ENCODE peak calls at places on chromosomes 16 and 17, in eight cellular contexts. F is upper lobe of left lung; V is psoas muscle; X is tibial artery; Y is CD8-positive, alpha-beta memory T cell; M is SK-N-MC; W is stomach; H is body of pancreas. A is an unnamed sample. For H3K36me3, the result is how much of the 10 kb centered on the place peaks cover.

GRCh38 chr17:20127660-20128413 is 118.7 kb downstream of the SPECC1 start:
- DNase-seq in F (no peak), V (no peak), X (no peak), Y (no peak), M (no peak), W (no peak), H (no peak), A (no peak)

GRCh38 chr17:73901661-73902415 is 257.6 kb upstream of the SDK2 start:
- DNase-seq in F (peak), V (peak), X (no peak), Y (no peak), M (no peak), W (peak), H (peak), A (peak)

GRCh38 chr17:18110636-18111145 is 2.1 kb downstream of the MYO15A start:
- DNase-seq in F (no peak), V (no peak), X (no peak), Y (no peak), M (no peak), W (no peak), H (no peak), A (no peak)

GRCh38 chr16:30004811-30005242 is 6.0 kb downstream of the DOC2A start:
- DNase-seq in F (peak), V (no peak), X (no peak), Y (no peak), M (no peak), W (peak), H (no peak), A (no peak)

GRCh38 chr17:3482851-3483250 is 7.1 kb downstream of the ASPA start:
- DNase-seq in F (no peak), V (no peak), X (no peak), Y (no peak), M (no peak), W (no peak), H (no peak), A (no peak)

GRCh38 chr16:4477966-4478365 is 1.8 kb downstream of the HMOX2 start:
- DNase-seq in F (peak), V (no peak), X (no peak), Y (no peak), M (no peak), W (no peak), H (no peak), A (no peak)

GRCh38 chr17:15106540-15106939 is 158.6 kb downstream of the PMP22 start:
- DNase-seq in F (no peak), V (no peak), X (no peak), Y (no peak), M (no peak), W (no peak), H (no peak), A (no peak)

GRCh38 chr17:39667262-39668140 is 752 bp upstream of the PNMT start:
- DNase-seq in F (no peak), V (no peak), X (peak), Y (no peak), M (no peak), W (peak), H (no peak), A (peak)

GRCh38 chr17:83196088-83196765 is 116.8 kb downstream of the METRNL start:
- DNase-seq in F (peak), V (peak), X (peak), Y (no peak), M (no peak), W (no peak), H (no peak), A (no peak)

GRCh38 chr17:72370819-72371218 is 250.0 kb downstream of the SOX9 start:
- DNase-seq in F (no peak), V (no peak), X (no peak), Y (no peak), M (no peak), W (no peak), H (no peak), A (no peak)

GRCh38 chr17:35726609-35727460 is 4.6 kb upstream of the RASL10B start:
- DNase-seq in F (no peak), V (peak), X (no peak), Y (no peak), M (peak), W (no peak), H (peak), A (peak)

GRCh38 chr16:75415169-75415908 is 18.0 kb downstream of the CFDP1 start:
- DNase-seq in F (no peak), V (no peak), X (no peak), Y (no peak), M (no peak), W (no peak), H (no peak), A (no peak)

GRCh38 chr17:75749545-75750389 is 15.2 kb downstream of the GALK1 start:
- DNase-seq in F (peak), V (peak), X (peak), Y (peak), M (no peak), W (peak), H (peak), A (peak)

GRCh38 chr17:7774037-7774659 is 56.6 kb downstream of the DNAH2 start:
- DNase-seq in F (peak), V (no peak), X (no peak), Y (no peak), M (no peak), W (peak), H (peak), A (no peak)

GRCh38 chr17:28341516-28341915 is 6.0 kb downstream of the TNFAIP1 start:
- DNase-seq in F (no peak), V (no peak), X (no peak), Y (no peak), M (no peak), W (no peak), H (no peak), A (no peak)
- H3K36me3 ChIP-seq in F (half or more), V (under half), X (under half), Y (under half), M (under half), W (half or more), H (under half), A (under half)

GRCh38 chr16:88735616-88736015 is 29.3 kb downstream of the CTU2 start:
- DNase-seq in F (no peak), V (no peak), X (no peak), Y (no peak), M (no peak), W (no peak), H (no peak), A (no peak)
- H3K36me3 ChIP-seq in F (half or more), V (under half), X (under half), Y (under half), M (under half), W (half or more), H (under half), A (under half)

DNA sequence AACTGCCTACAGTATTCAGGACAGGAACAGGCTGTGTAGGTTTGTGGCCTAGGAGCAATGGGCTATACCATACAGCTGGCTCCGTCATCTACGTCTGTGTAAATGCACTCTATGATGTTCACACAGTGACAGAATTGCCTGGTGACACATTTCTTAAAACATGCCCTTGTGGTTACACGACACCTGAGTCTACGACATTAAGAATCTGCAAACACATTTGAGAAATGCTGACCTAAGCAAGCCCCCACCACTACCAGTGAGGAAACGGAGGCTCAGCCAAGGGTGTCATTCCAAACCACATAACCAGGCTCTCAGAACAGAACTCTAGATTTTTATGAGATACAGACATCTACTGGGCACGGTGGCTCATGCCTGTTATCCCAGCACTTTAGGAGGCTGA is 23.5 kb downstream of the USP36 start:
- DNase-seq in F (no peak), V (no peak), X (no peak), Y (peak), M (no peak), W (no peak), H (peak), A (no peak)
- H3K36me3 ChIP-seq in F (half or more), V (under half), X (half or more), Y (half or more), M (half or more), W (half or more), H (half or more), A (under half)

DNA sequence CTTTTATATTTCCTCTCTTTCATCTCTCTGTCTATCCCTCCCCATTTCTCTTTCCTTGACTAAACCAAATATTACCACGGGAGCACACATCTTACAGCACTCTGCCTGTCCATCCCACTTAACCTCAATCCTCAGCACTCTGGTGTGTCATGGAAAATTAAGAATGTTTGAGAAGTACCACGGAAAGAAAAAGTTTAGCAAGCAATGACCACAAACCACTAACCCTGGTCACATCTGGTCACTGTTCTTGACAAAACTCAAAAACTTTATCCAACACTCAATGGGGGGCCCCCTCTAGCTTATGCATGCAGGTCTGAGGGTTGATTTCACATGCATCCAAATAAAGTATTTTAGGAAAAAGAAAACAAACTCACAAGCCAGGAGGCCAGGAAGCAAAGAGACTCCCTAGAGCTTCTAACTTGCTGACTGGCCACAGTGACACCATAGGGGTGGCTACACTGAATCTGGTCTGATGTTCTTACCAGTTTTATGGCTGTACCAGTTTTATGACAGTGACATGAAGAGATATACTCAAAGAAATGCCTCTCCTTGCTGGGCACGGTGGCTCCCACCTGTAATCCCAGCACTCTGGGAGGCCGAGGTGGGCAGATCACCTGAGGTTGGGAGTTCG is 229.2 kb downstream of the STX8 start:
- DNase-seq in F (no peak), V (no peak), X (no peak), Y (no peak), M (no peak), W (no peak), H (no peak), A (no peak)
- H3K36me3 ChIP-seq in F (under half), V (under half), X (under half), Y (under half), M (under half), W (under half), H (under half), A (under half)

DNA sequence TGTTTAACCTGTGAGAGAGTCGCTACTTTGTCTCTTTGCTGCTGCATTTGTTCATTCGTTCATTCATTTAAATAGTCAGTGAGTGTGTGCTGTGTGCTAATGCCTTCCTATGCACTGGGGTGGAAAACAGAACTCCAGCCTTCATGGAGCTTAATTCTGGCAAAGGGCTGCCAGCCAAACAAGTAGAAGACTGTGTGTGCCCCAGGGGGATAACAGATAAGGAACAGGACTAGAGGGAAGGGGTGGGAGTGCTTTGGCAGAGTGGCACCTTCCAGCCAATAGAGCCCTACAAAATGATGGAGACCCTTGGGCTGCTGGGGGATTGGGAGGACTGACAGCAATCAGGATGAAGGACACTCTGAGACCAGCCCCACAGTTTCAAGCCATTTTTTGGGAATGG is 222.5 kb downstream of the MSI2 start:
- DNase-seq in F (no peak), V (no peak), X (no peak), Y (no peak), M (no peak), W (no peak), H (no peak), A (no peak)
- H3K36me3 ChIP-seq in F (under half), V (under half), X (under half), Y (under half), M (under half), W (under half), H (under half), A (under half)

GRCh38 chr17:45246861-45247428 is 14.9 kb downstream of the SPATA32 start:
- DNase-seq in F (no peak), V (no peak), X (no peak), Y (no peak), M (no peak), W (no peak), H (no peak), A (no peak)
- H3K36me3 ChIP-seq in F (under half), V (under half), X (under half), Y (under half), M (under half), W (under half), H (under half), A (under half)

GRCh38 chr17:37101306-37101705 is 152.6 kb downstream of the AATF start:
- DNase-seq in F (no peak), V (no peak), X (no peak), Y (no peak), M (no peak), W (no peak), H (no peak), A (no peak)
- H3K36me3 ChIP-seq in F (under half), V (under half), X (under half), Y (under half), M (under half), W (under half), H (under half), A (under half)

GRCh38 chr16:67146523-67147357 is 4.1 kb downstream of the B3GNT9 start:
- DNase-seq in F (no peak), V (no peak), X (no peak), Y (no peak), M (no peak), W (no peak), H (no peak), A (no peak)
- H3K36me3 ChIP-seq in F (half or more), V (under half), X (under half), Y (under half), M (under half), W (under half), H (under half), A (under half)

GRCh38 chr17:80354381-80354780 is 60.6 kb upstream of the ENDOV start:
- DNase-seq in F (no peak), V (no peak), X (peak), Y (no peak), M (no peak), W (no peak), H (no peak), A (no peak)
- H3K36me3 ChIP-seq in F (half or more), V (under half), X (half or more), Y (half or more), M (under half), W (half or more), H (half or more), A (half or more)